ENCODE peak calls at places on chromosomes 4 and X, in five cellular contexts. E is IMR-90, P is SK-N-SH, Q is PC-3, G is GM23248. B is an unnamed sample.
A peak's percentile ranks its signal among the peaks of the same experiment; 100 is the strongest.

GRCh38 chr4:87511500-87511899 is 17.7 kb downstream of the SPARCL1 start:
- DNase-seq in G (no peak), E (no peak), P (no peak), Q (no peak), B (no peak)

GRCh38 chr4:140326395-140326993 is 47.0 kb upstream of the SCOC start:
- DNase-seq in Q (peak; percentile 59), G (peak; percentile 73), E (peak; percentile 65), P (peak; percentile 54), B (peak; percentile 48)

GRCh38 chrX:128816919-128817318 is 706.4 kb downstream of the SMARCA1 start:
- DNase-seq in P (peak; percentile 15), E (no peak), Q (peak; percentile 7), G (no peak), B (no peak)

GRCh38 chr4:5711479-5712184 is 631 bp downstream of the EVC start:
- DNase-seq in E (peak; percentile 51), G (peak; percentile 87), Q (peak; percentile 25), P (no peak), B (peak; percentile 50)

GRCh38 chrX:39827959-39828358 is 269.8 kb downstream of the BCOR start:
- DNase-seq in P (no peak), Q (no peak), E (no peak), G (no peak), B (no peak)

GRCh38 chrX:9188117-9188516 is 154.2 kb upstream of the FAM9B start:
- DNase-seq in G (no peak), Q (no peak), P (peak; percentile 59), E (no peak), B (no peak)

GRCh38 chr4:56656346-56656643 is 24.8 kb downstream of the HOPX start:
- DNase-seq in G (no peak), P (peak; percentile 63), Q (no peak), E (no peak), B (no peak)

GRCh38 chr4:113878718-113879117 is 100.7 kb downstream of the ARSJ start:
- DNase-seq in Q (peak; percentile 15), G (peak; percentile 39), P (peak; percentile 19), E (peak; percentile 57), B (peak; percentile 78)

GRCh38 chr4:149493492-149493891 is 322.2 kb downstream of the IQCM start:
- DNase-seq in P (no peak), E (no peak), Q (no peak), G (peak; percentile 7), B (peak; percentile 58)

GRCh38 chr4:6116696-6117285 is 83.6 kb downstream of the JAKMIP1 start:
- DNase-seq in E (no peak), Q (no peak), G (no peak), P (no peak), B (no peak)

GRCh38 chr4:4865705-4866123 is 6.2 kb downstream of the MSX1 start:
- DNase-seq in P (peak; percentile 53), G (no peak), E (no peak), Q (no peak), B (no peak)

GRCh38 chrX:3939967-3940610 is 226.6 kb upstream of the PRKX start:
- DNase-seq in P (peak; percentile 38), Q (peak; percentile 50), G (peak; percentile 37), E (peak; percentile 20), B (peak; percentile 6)

GRCh38 chr4:6204871-6205583 is 4.7 kb upstream of the JAKMIP1 start:
- DNase-seq in G (no peak), P (no peak), Q (no peak), E (no peak), B (no peak)

GRCh38 chr4:54717694-54718093 is 59.9 kb downstream of the KIT start:
- DNase-seq in E (no peak), G (no peak), P (no peak), Q (no peak), B (no peak)

GRCh38 chrX:87434618-87435017 is 83.0 kb upstream of the KLHL4 start:
- DNase-seq in P (no peak), G (no peak), E (no peak), Q (no peak), B (no peak)

GRCh38 chrX:39809326-39809725 is 288.4 kb downstream of the BCOR start:
- DNase-seq in E (peak; percentile 82), G (peak; percentile 85), P (no peak), Q (peak; percentile 84), B (peak; percentile 81)

GRCh38 chr4:8726344-8726851 is 133.8 kb downstream of the CPZ start:
- DNase-seq in E (no peak), G (no peak), P (peak; percentile 16), Q (no peak), B (no peak)

GRCh38 chrX:134981910-134982309 is 8.9 kb upstream of the SMIM10 start:
- DNase-seq in E (no peak), G (no peak), Q (no peak), P (no peak), B (no peak)

GRCh38 chrX:47543496-47543895 is 17.5 kb upstream of the ARAF start:
- DNase-seq in Q (no peak), G (no peak), E (no peak), P (no peak), B (no peak)
- H3K27ac ChIP-seq in Q (no peak overlapping the region), G (no peak overlapping the region), E (no peak overlapping the region), P (no peak overlapping the region), B (no peak overlapping the region)

GRCh38 chr4:49032440-49033161 is 46.5 kb downstream of the CWH43 start:
- DNase-seq in Q (peak; percentile 54), P (peak; percentile 27), E (peak; percentile 6), G (peak; percentile 36), B (no peak)
- H3K9me3 ChIP-seq in Q (no peaks in the 10 kb centered on the region), P (no peaks in the 10 kb centered on the region), E (no peaks in the 10 kb centered on the region), G (no peaks in the 10 kb centered on the region), B (no peaks in the 10 kb centered on the region)

GRCh38 chr4:30792616-30793015 is 72.4 kb downstream of the PCDH7 start:
- DNase-seq in P (no peak), Q (no peak), E (no peak), G (no peak), B (no peak)
- H3K4me2 ChIP-seq in P (no peak overlapping the region), Q (no peak overlapping the region), E (no peak overlapping the region), G (no peak overlapping the region), B (no peak overlapping the region)

DNA sequence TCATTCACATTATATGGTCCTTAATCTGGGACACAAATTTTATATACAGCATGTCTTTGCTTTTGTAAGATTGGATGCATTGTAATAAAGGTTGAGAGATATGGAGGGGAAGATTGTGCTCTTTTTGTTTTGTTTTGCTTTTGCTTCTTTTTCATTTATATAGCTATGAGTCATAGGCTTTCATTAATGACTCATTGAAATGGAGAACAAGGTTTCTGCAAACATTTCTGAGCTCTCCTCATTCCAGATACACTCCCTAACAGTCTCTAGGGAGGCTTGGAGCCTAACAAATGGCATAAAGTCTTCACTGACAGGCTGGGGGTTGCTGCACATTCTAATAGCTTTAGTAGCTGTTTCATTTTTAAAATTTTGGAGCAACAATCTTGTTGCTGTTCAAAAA is 21.4 kb downstream of the PCDH18 start:
- DNase-seq in G (peak; percentile 95), P (no peak), E (peak; percentile 96), Q (peak; percentile 81), B (peak; percentile 97)
- H3K27ac ChIP-seq in G (peak overlapping the region; percentile 68), P (peak overlapping the region; percentile 83), E (no peak overlapping the region), Q (peak overlapping the region; percentile 52), B (no peak overlapping the region)

GRCh38 chrX:30799327-30799726 is 89.7 kb downstream of the TAB3 start:
- DNase-seq in E (no peak), G (no peak), Q (no peak), P (no peak), B (no peak)
- H3K9me3 ChIP-seq in E (peaks cover 24% of the 10 kb centered on the region), G (no peaks in the 10 kb centered on the region), Q (no peaks in the 10 kb centered on the region), P (no peaks in the 10 kb centered on the region), B (no peaks in the 10 kb centered on the region)

DNA sequence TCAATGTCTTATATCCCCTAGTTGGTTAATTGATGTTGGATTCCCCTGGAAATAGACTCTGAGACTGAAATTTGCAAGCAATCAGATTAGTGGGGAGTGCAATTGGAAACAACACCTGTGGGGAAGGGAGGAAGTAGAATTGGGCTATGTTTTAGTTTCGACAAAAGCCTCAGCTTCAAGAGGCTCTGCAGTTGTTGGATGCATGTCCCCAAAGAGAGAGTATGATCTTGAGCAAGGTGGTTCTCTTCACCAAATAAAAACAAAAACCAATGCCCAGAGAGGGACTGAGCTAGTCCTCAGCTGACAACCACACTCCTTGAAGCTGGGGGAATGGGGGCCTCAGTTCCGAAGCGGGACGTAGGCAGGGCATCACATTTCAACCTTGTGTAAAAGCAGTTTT is 77.1 kb downstream of the PRKG2 start:
- DNase-seq in Q (no peak), E (no peak), P (no peak), G (no peak), B (no peak)
- H3K4me2 ChIP-seq in Q (no peak overlapping the region), E (no peak overlapping the region), P (no peak overlapping the region), G (no peak overlapping the region), B (no peak overlapping the region)